ENCODE peak calls at places on chromosomes 4 and X, in seven cellular contexts. K is Ammon's horn; R is NCI-H345; Z is mesothelial cell of epicardium; B is stimulated activated CD4-positive, alpha-beta T cell treated with anti-CD3 and anti-CD28 coated beads, Interleukin-2, amount 100 ng/mL, for 24 hours; X is GM12865; D is mammary epithelial cell. C is an unnamed sample.

GRCh38 chrX:11143931-11144678 is 33.0 kb downstream of the HCCS start:
- DNase-seq in K (peak), R (peak), Z (no peak), B (peak), X (peak), D (peak), C (peak)

GRCh38 chr4:1060646-1061371 is 49.4 kb downstream of the FGFRL1 start:
- DNase-seq in K (no peak), R (no peak), Z (no peak), B (no peak), X (no peak), D (no peak), C (no peak)

GRCh38 chr4:54493862-54494261 is 163.9 kb upstream of the KIT start:
- DNase-seq in K (no peak), R (no peak), Z (no peak), B (no peak), X (no peak), D (no peak), C (no peak)

GRCh38 chr4:15149842-15150592 is 147.7 kb downstream of the CPEB2 start:
- DNase-seq in K (peak), R (peak), Z (no peak), B (peak), X (peak), D (peak), C (peak)

GRCh38 chr4:73679836-73680235 is 59.6 kb upstream of the RASSF6 start:
- DNase-seq in K (no peak), R (no peak), Z (no peak), B (no peak), X (no peak), D (peak), C (peak)

GRCh38 chr4:69830529-69831269 is 29.2 kb downstream of the SULT1E1 start:
- DNase-seq in K (no peak), R (peak), Z (no peak), B (no peak), X (peak), D (peak), C (peak)

GRCh38 chrX:125203737-125204578 is 115.7 kb upstream of the TEX13C start:
- DNase-seq in K (peak), R (no peak), Z (peak), B (peak), X (no peak), D (peak), C (peak)

GRCh38 chr4:53116959-53117358 is 248.9 kb downstream of the SCFD2 start:
- DNase-seq in K (peak), R (no peak), Z (no peak), B (no peak), X (peak), D (peak), C (no peak)

GRCh38 chr4:187075514-187075913 is 351.9 kb upstream of the FAT1 start:
- DNase-seq in K (no peak), R (no peak), Z (no peak), B (no peak), X (no peak), D (no peak), C (no peak)

GRCh38 chr4:187444061-187444460 is 551.5 kb upstream of the ZFP42 start:
- DNase-seq in K (no peak), R (no peak), Z (no peak), B (no peak), X (no peak), D (peak), C (peak)

GRCh38 chrX:115625577-115626301 is 64.8 kb downstream of the PLS3 start:
- DNase-seq in K (peak), R (no peak), Z (no peak), B (no peak), X (no peak), D (peak), C (peak)

GRCh38 chr4:8655411-8656184 is 63.0 kb downstream of the CPZ start:
- DNase-seq in K (no peak), R (no peak), Z (no peak), B (no peak), X (no peak), D (no peak), C (no peak)

GRCh38 chrX:13005671-13006473 is 31.0 kb downstream of the TMSB4X start:
- DNase-seq in K (no peak), R (no peak), Z (no peak), B (peak), X (peak), D (peak), C (no peak)

GRCh38 chrX:134604701-134605271 is 53.5 kb downstream of the PLAC1 start:
- DNase-seq in K (no peak), R (peak), Z (no peak), B (no peak), X (no peak), D (peak), C (peak)

GRCh38 chr4:177699365-177700213 is 257.4 kb upstream of the AGA start:
- DNase-seq in K (no peak), R (no peak), Z (no peak), B (no peak), X (no peak), D (peak), C (peak)

GRCh38 chr4:2217726-2218125 is 24.2 kb downstream of the HAUS3 start:
- DNase-seq in K (no peak), R (no peak), Z (no peak), B (no peak), X (no peak), D (peak), C (peak)

GRCh38 chrX:5791721-5792120 is 436.9 kb downstream of the NLGN4X start:
- DNase-seq in K (no peak), R (no peak), Z (no peak), B (no peak), X (no peak), D (no peak), C (no peak)

GRCh38 chr4:6875431-6875831 is 34.2 kb upstream of the TBC1D14 start:
- DNase-seq in K (peak), R (no peak), Z (no peak), B (no peak), X (no peak), D (no peak), C (no peak)

GRCh38 chrX:153825042-153825441 is 5.3 kb downstream of the PDZD4 start:
- DNase-seq in K (no peak), R (no peak), Z (no peak), B (no peak), X (no peak), D (no peak), C (no peak)

GRCh38 chr4:30719363-30720020 is 677 bp upstream of the PCDH7 start:
- DNase-seq in K (peak), R (peak), Z (peak), B (peak), X (no peak), D (peak), C (peak)

GRCh38 chr4:137367608-137368007 is 164.7 kb downstream of the PCDH18 start:
- DNase-seq in K (no peak), R (no peak), Z (no peak), B (no peak), X (no peak), D (peak), C (peak)

GRCh38 chr4:158410272-158410671 is 111.4 kb upstream of the RXFP1 start:
- DNase-seq in K (no peak), R (no peak), Z (no peak), B (no peak), X (no peak), D (peak), C (peak)

GRCh38 chr4:123200417-123200945 is 196.1 kb upstream of the SPRY1 start:
- DNase-seq in K (no peak), R (no peak), Z (no peak), B (no peak), X (no peak), D (peak), C (peak)

GRCh38 chr4:148978301-148978700 is 536.1 kb upstream of the NR3C2 start:
- DNase-seq in K (no peak), R (no peak), Z (no peak), B (no peak), X (no peak), D (no peak), C (no peak)

GRCh38 chrX:69107231-69107739 is 58.0 kb downstream of the PJA1 start:
- DNase-seq in K (no peak), R (no peak), Z (no peak), B (no peak), X (no peak), D (no peak), C (no peak)

GRCh38 chr4:10119263-10119662 is 2.7 kb upstream of the WDR1 start:
- DNase-seq in K (no peak), R (no peak), Z (no peak), B (no peak), X (no peak), D (no peak), C (no peak)

GRCh38 chr4:26015133-26015651 is 101.2 kb downstream of the SMIM20 start:
- DNase-seq in K (peak), R (no peak), Z (no peak), B (no peak), X (no peak), D (no peak), C (no peak)

GRCh38 chr4:138522366-138522765 is 280.2 kb upstream of the SLC7A11 start:
- DNase-seq in K (no peak), R (no peak), Z (no peak), B (no peak), X (peak), D (peak), C (peak)

C was measured in epithelial cell of esophagus.